ENCODE peak calls at places on chromosomes 1 and 21, in eight cellular contexts. L, P, A, M, H, G, W and O are unnamed samples.
A peak's percentile ranks its signal among the peaks of the same experiment; 100 is the strongest.

GRCh38 chr1:22166439-22166838 is 23.5 kb upstream of the WNT4 start:
- DNase-seq in L (no peak), P (no peak), A (no peak), M (no peak), H (no peak), G (no peak), W (no peak), O (no peak)

GRCh38 chr1:4003846-4004505 is 103.9 kb upstream of the C1orf174 start:
- DNase-seq in L (no peak), P (no peak), A (no peak), M (no peak), H (no peak), G (no peak), W (no peak), O (no peak)

GRCh38 chr1:64848812-64849211 is 103.9 kb downstream of the RAVER2 start:
- DNase-seq in L (no peak), P (no peak), A (no peak), M (no peak), H (no peak), G (no peak), W (no peak), O (no peak)

GRCh38 chr1:200969726-200970521 is 53.6 kb downstream of the KIF21B start:
- DNase-seq in L (no peak), P (no peak), A (no peak), M (peak; percentile 70), H (no peak), G (no peak), W (no peak), O (no peak)

GRCh38 chr21:21715286-21715969 is 717.2 kb downstream of the NCAM2 start:
- DNase-seq in L (no peak), P (no peak), A (no peak), M (no peak), H (no peak), G (no peak), W (no peak), O (no peak)

GRCh38 chr1:93672477-93673158 is 9.0 kb downstream of the BCAR3 start:
- DNase-seq in L (no peak), P (no peak), A (peak; percentile 68), M (no peak), H (no peak), G (no peak), W (no peak), O (peak; percentile 41)

GRCh38 chr1:23114424-23115079 is 54.1 kb downstream of the LUZP1 start:
- DNase-seq in L (no peak), P (no peak), A (no peak), M (no peak), H (no peak), G (no peak), W (no peak), O (no peak)

GRCh38 chr1:229221106-229222019 is 49.5 kb upstream of the RAB4A start:
- DNase-seq in L (peak; percentile 59), P (no peak), A (no peak), M (no peak), H (peak; percentile 30), G (peak; percentile 34), W (no peak), O (peak; percentile 76)

DNA sequence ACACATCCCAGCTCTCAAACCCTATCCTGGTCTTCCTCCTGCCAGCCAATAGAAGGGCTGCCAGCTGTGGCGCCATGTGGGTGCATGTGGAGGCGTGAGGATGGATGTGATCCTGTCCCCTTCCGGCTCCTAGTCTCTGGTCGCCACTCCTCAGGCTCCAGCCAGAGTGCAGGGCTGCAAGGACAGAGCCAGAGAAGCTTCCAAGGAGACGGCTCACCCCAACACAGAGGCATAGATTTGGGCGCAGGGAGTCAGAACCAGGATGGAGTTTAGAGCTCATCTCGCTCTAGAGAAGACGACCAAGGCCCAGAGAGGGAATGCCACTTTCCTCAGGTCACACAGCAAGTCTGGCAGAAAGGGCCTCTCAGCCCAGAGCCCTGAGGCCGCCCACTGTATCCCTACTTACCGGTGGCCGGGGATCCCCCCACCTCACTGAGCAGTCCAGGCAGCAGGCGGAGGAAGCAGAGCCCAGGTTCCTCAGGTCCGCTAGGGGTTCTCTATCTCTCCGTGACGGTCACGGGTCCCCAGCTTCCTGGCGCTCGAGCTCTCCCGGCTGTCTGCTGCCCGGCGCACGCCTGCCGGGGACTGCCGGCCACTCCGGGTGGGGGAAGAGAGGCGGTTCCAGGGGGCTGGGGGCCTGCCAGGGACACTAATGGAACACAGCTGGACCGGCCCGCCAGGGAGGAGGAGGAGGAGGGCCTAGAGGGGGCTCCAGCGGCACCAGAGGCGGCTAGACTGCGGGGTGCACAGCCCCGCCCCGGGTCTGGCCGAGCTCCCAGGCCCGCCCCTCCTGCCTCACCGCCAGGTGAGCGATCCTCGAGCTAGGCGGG is at the start of gene COL16A1:
- DNase-seq in L (peak; percentile 63), P (peak; percentile 50), A (peak; percentile 96), M (no peak), H (peak; percentile 85), G (peak; percentile 83), W (peak; percentile 90), O (peak; percentile 80)
- TF ChIP-seq POLR2AphosphoS5 in L (peak; percentile 85), P (no peak), A (peak; percentile 91), M (no peak), H (no peak), G (no peak), W (no peak), O (peak; percentile 60)

GRCh38 chr1:151716771-151717631 is at the start of gene CELF3:
- DNase-seq in L (no peak), P (peak; percentile 74), A (no peak), M (no peak), H (peak; percentile 93), G (peak; percentile 81), W (peak; percentile 86), O (no peak)
- H3K27ac ChIP-seq in L (no peak within 1 kb of the TSS), P (no peak within 1 kb of the TSS), A (no peak within 1 kb of the TSS), M (no peak within 1 kb of the TSS), H (no peak within 1 kb of the TSS), G (peak within 1 kb of the TSS; percentile 95), W (no peak within 1 kb of the TSS), O (no peak within 1 kb of the TSS)

GRCh38 chr1:53577141-53578100 is 118.2 kb downstream of the DMRTB1 start:
- DNase-seq in L (no peak), P (no peak), A (peak; percentile 40), M (no peak), H (no peak), G (no peak), W (no peak), O (no peak)
- TF ChIP-seq EP300 in L (no peak), P (no peak), A (no peak), M (no peak), H (no peak), G (no peak), W (no peak), O (no peak)

DNA sequence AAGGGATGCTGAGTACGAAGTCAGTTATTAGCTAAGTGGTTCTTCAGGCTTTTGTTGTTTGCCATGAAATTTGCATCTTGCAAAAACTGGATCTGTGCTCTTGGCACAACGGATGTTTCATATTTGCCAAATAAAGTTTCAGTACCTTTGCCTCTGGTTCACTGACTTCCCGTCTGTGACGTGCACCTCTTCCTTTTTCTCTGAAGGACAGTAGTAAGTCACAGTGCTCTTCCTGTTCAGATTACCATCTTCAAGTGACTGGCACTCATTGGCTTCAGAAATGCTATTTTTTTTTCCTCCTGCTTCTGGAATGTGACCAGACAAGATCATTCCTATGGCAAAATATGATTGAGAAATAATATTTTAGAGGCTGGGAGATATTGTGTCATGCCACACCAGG is 75.9 kb upstream of the GREM2 start:
- DNase-seq in L (no peak), P (no peak), A (no peak), M (no peak), H (no peak), G (no peak), W (no peak), O (no peak)
- TF ChIP-seq POLR2AphosphoS5 in L (no peak), P (no peak), A (no peak), M (no peak), H (no peak), G (no peak), W (no peak), O (no peak)

GRCh38 chr1:109255673-109256072 is 6.3 kb downstream of the CELSR2 start:
- DNase-seq in L (no peak), P (no peak), A (no peak), M (no peak), H (no peak), G (no peak), W (no peak), O (no peak)
- H3K27ac ChIP-seq in L (no peak overlapping the region), P (no peak overlapping the region), A (no peak overlapping the region), M (no peak overlapping the region), H (no peak overlapping the region), G (peak overlapping the region; percentile 14), W (no peak overlapping the region), O (no peak overlapping the region)

GRCh38 chr1:44305962-44306422 is 49.1 kb downstream of the ERI3 start:
- DNase-seq in L (no peak), P (no peak), A (no peak), M (no peak), H (no peak), G (no peak), W (no peak), O (no peak)
- TF ChIP-seq EP300 in L (no peak), P (no peak), A (no peak), M (no peak), H (no peak), G (no peak), W (no peak), O (no peak)

DNA sequence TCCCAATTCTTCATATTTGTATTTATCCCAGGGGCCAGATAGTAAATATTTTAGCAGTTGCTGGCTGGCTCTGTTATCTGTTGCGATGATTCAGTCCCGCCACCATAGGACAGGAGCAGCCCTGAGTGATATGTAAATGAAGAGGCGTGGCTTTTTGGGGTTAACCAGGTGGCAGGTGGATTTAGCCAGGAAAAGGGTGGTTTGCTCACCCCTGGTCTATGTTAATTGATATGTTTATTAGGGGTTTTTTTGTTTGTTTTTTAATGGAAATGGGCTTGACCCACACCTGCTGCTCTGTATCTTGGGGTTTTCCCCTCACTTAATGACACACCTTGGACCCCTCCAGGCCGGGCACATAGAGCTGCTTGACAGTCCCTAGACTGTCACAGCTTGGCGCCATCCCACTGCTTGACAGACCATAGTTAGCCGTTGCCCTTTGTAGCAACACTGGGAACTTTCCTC is 62.8 kb downstream of the PIK3CD start:
- DNase-seq in L (no peak), P (peak; percentile 34), A (no peak), M (no peak), H (no peak), G (peak; percentile 79), W (no peak), O (no peak)
- TF ChIP-seq POLR2AphosphoS5 in L (no peak), P (no peak), A (no peak), M (no peak), H (no peak), G (peak; percentile 68), W (no peak), O (no peak)

DNA sequence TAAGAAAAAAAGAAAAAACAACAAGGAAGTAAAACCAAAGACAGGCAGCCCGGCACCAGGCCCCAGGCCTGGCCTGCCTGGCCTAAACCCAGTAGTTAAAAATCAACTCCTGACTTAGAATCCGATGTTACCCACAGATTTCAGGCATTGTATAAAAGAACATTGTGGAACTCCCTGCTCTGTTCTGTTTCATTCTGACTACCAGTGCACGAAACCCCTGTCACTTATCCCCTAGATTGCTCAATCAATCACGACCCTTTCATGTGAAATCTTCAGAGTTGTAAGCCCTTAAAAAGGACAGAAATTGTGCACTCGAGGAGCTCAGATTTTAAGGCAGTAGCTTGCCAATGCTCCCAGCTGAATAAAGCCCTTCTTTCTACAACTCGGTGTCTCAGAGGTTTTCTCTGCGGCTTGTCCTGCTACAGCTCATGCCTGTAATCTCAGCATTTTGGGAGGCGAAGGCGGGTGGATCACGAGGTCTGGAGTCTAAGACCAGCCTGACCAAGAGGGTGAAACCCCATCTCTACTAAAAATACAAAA is 15.6 kb upstream of the MYOCOS start:
- DNase-seq in L (no peak), P (no peak), A (no peak), M (peak; percentile 63), H (no peak), G (no peak), W (peak; percentile 11), O (no peak)
- H3K27ac ChIP-seq in L (no peak overlapping the region), P (no peak overlapping the region), A (no peak overlapping the region), M (peak overlapping the region; percentile 31), H (no peak overlapping the region), G (no peak overlapping the region), W (no peak overlapping the region), O (no peak overlapping the region)